ENCODE peak calls at places on chromosomes 12 and 14, in four cellular contexts. Z, B, X and K are unnamed samples.

GRCh38 chr12:43349863-43350262 is 202.1 kb downstream of the ADAMTS20 start:
- DNase-seq in B (no peak), X (no peak), Z (no peak), K (no peak)

GRCh38 chr12:107322063-107322462 is 228.7 kb upstream of the CRY1 start:
- DNase-seq in X (no peak), Z (no peak), B (no peak), K (no peak)

GRCh38 chr14:103705158-103705523 is 10.1 kb downstream of the XRCC3 start:
- DNase-seq in B (no peak), Z (no peak), X (no peak), K (no peak)

GRCh38 chr14:65496178-65496993 is 83.9 kb downstream of the FUT8 start:
- DNase-seq in B (no peak), Z (no peak), X (no peak), K (no peak)

GRCh38 chr12:50246873-50247612 is 36.3 kb downstream of the LIMA1 start:
- DNase-seq in X (peak; percentile 62), Z (peak; percentile 59), B (peak; percentile 78), K (no peak)

GRCh38 chr14:20681348-20682126 is 2.8 kb upstream of the RNASE4 start:
- DNase-seq in B (peak; percentile 46), Z (peak; percentile 94), X (peak; percentile 89), K (peak; percentile 88)

GRCh38 chr14:23877111-23877510 is 76.5 kb upstream of the DHRS4 start:
- DNase-seq in B (no peak), Z (no peak), X (peak; percentile 12), K (no peak)

GRCh38 chr12:55681142-55682077 is 26.3 kb downstream of the ITGA7 start:
- DNase-seq in X (no peak), Z (peak; percentile 92), B (peak; percentile 56), K (peak; percentile 81)

GRCh38 chr12:120902846-120903381 is 1.2 kb downstream of the SPPL3 start:
- DNase-seq in X (no peak), Z (no peak), B (no peak), K (no peak)

GRCh38 chr14:88468396-88468795 is 82.9 kb downstream of the SPATA7 start:
- DNase-seq in X (no peak), Z (no peak), B (no peak), K (no peak)

GRCh38 chr14:94322648-94323570 is at the start of gene SERPINA6:
- DNase-seq in X (no peak), Z (peak; percentile 95), B (no peak), K (no peak)

GRCh38 chr14:31441273-31442110 is 15.8 kb downstream of the DTD2 start:
- DNase-seq in Z (no peak), B (no peak), X (no peak), K (no peak)

GRCh38 chr14:29955087-29955486 is 27.4 kb upstream of the PRKD1 start:
- DNase-seq in B (no peak), X (no peak), Z (no peak), K (no peak)

GRCh38 chr14:79483989-79484388 is 727.3 kb downstream of the DIO2 start:
- DNase-seq in B (no peak), Z (no peak), X (no peak), K (peak; percentile 13)

GRCh38 chr14:52061380-52061779 is 7.5 kb downstream of the NID2 start:
- DNase-seq in X (no peak), Z (no peak), B (no peak), K (no peak)

GRCh38 chr12:94644141-94644575 is 6.2 kb downstream of the TMCC3 start:
- DNase-seq in B (no peak), X (peak; percentile 26), Z (no peak), K (no peak)

GRCh38 chr12:32107376-32108267 is 975 bp downstream of the BICD1 start:
- DNase-seq in X (no peak), B (peak; percentile 35), Z (peak; percentile 11), K (no peak)

GRCh38 chr14:55340482-55340881 is 69.3 kb downstream of the FBXO34 start:
- DNase-seq in B (no peak), X (no peak), Z (no peak), K (no peak)

GRCh38 chr14:93984987-93985410 is 8.6 kb upstream of the ASB2 start:
- DNase-seq in B (peak; percentile 32), X (no peak), Z (peak; percentile 77), K (peak; percentile 50)

GRCh38 chr12:108580531-108580930 is 17.4 kb downstream of the TMEM119 start:
- DNase-seq in X (no peak), Z (no peak), B (no peak), K (no peak)

GRCh38 chr14:64611358-64612020 is 61.7 kb downstream of the PPP1R36 start:
- DNase-seq in B (no peak), Z (no peak), X (no peak), K (no peak)

GRCh38 chr14:22824711-22825359 is 4.9 kb upstream of the MRPL52 start:
- DNase-seq in Z (peak; percentile 85), B (peak; percentile 80), X (no peak), K (no peak)

GRCh38 chr14:53260928-53261327 is 107.8 kb upstream of the DDHD1 start:
- DNase-seq in Z (no peak), X (no peak), B (no peak), K (no peak)

GRCh38 chr12:123989753-123990152 is 16.7 kb downstream of the ZNF664 start:
- DNase-seq in X (no peak), Z (no peak), B (no peak), K (no peak)

GRCh38 chr14:77843155-77843554 is 43.2 kb downstream of the ADCK1 start:
- DNase-seq in Z (no peak), X (no peak), B (no peak), K (no peak)

GRCh38 chr14:69850736-69851112 is 28.5 kb upstream of the SMOC1 start:
- DNase-seq in Z (peak; percentile 88), B (no peak), X (no peak), K (no peak)
- TF ChIP-seq NR2C2 in Z (no peak), B (no peak), X (no peak), K (no peak)

DNA sequence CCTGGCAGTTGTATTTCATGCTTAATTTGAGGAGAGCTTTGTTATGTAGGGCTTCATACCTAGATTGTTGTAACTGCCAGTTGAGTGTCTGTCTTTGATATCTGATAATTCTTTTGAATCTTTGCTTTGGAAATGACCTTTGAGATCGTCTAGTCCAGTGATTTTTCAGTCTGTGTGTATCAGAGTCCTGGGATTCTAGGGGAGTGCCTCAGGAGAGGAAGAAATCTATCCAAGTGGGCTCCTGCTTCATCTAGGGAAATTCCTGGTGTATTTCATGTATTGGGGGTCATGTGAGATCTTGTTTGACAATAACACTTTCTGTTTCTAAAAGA is 98.6 kb downstream of the FIGNL2 start:
- DNase-seq in Z (no peak), B (no peak), X (no peak), K (no peak)
- TF ChIP-seq ATF2 in Z (no peak), B (no peak), X (no peak), K (no peak)

GRCh38 chr12:68281685-68282084 is 28.3 kb upstream of the IL22 start:
- DNase-seq in X (no peak), Z (no peak), B (no peak), K (no peak)

GRCh38 chr12:68276400-68276930 is 23.1 kb upstream of the IL22 start:
- DNase-seq in Z (no peak), B (no peak), X (no peak), K (no peak)

GRCh38 chr12:68280240-68280639 is 26.8 kb upstream of the IL22 start:
- DNase-seq in B (no peak), Z (no peak), X (no peak), K (no peak)

DNA sequence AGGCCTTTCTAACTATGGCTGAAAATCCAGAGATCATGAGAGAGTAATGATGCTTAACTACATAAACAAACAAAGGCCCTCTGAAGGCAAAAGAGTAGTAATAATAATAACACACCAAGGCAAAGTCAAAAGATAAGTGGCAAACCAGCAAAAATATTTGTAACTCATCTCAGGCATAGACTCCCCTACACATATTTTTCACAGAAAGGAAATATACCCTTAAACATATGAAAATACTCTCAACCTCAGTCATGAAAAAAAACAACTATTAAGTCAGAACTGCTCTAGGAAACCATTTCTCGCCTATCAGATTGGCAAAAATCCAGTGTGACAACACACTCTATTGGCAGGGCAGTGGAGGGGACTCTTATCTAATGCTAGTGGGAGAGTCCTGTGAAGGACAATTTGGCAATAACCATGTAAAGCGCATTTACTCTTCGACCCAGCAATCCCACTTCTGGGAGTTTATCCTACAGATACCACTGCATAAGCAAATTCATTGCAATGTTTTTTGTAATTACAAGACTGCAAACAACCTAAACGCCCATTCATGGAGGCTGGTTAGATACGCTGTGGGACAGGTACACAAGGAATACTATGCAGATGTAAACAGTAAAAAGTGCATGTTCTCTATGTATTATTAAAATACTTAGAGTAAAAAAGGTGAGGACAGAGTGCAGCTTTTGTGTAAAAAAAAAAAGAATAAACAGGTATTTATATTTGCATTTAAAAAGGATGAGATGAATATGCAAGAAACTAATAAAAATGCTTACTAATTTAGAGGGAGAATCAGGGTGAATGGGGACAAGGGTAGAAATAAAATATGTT is 26.0 kb upstream of the IL22 start:
- DNase-seq in X (no peak), Z (peak; percentile 5), B (peak; percentile 32), K (no peak)
- TF ChIP-seq NR2C2 in X (no peak), Z (no peak), B (no peak), K (no peak)

DNA sequence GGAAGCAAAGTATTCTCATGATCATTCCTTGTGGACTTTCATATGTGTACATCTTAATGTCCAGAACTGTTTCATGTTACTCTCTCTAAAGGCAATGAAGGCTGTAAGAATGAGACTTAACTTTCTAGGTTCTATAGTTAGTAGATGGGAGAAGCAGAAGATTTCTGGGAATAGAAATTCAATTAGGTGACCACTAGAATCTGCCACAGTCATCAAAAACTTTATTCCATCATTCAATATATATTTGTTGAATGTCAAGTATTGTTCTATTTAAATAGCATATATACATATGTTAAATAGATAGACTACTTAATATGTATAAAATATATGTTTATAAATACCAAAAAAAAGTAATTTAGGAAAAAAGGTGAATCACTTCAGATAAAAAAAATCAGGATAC is 972.9 kb downstream of the SLC6A15 start:
- DNase-seq in Z (no peak), X (no peak), B (no peak), K (no peak)
- TF ChIP-seq ATF2 in Z (no peak), X (no peak), B (no peak), K (no peak)

DNA sequence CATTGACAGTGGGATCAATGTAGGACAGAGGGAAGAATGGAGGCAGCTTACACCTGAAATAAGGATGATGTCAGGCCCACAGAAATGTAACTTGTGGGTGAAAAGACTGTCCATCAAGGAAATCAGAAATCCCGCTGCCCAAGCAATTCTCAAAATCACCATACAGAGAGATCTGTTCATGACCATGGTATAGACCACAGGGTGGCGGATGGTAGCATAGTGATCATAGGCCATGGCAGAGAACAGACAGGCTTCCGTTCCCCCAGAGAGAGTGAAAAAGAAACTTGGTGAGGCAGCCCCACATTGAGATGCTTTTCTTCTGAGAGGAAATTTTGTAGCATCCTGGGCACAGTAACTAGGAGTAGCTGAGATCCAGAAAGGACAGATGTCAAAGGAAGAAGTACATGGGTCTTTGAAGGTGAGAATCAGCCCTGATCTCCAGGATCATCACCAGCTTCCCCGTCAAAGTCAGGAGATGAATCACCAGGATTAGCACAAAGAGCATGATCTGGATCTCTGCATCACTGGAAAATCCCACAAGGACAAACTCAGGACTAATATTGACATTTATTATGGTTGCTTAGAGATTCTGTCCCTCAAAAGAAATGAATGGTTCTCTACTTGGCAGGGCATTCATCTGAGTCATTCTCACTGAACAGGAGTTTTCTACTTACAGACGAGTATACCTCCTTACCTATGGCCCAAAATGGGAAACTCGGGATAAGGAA is 5.5 kb upstream of the ZNF641 start:
- DNase-seq in B (no peak), Z (peak; percentile 58), X (no peak), K (no peak)
- TF ChIP-seq NR2C2 in B (no peak), Z (no peak), X (no peak), K (no peak)

DNA sequence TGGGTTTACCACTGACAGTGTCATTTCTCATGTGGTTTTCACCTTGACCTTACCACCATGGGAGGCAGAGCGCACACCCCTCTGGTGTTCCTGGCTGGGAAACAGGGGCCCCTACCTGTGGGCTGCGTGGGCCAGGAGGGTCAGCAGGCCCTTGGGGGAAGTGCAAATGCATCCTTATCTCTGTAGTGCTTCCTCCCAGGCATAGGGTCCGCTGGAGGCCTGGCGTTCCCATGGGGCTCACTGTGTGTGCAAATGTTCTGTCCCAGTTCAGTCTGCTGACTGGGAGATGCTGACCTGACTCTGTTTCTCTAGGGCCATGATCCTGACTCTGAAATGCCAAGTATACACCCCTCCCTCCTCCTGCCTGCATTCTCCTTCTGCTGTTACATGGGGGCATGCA is 81.3 kb downstream of the SLC25A47 start:
- DNase-seq in X (no peak), B (peak; percentile 14), Z (no peak), K (no peak)
- TF ChIP-seq ATF2 in X (no peak), B (no peak), Z (no peak), K (no peak)